ENCODE peak calls at places on chromosomes 6 and 20, in eight cellular contexts. One of them, this sample, is unnamed.

GRCh38 chr6:163773646-163774045 is 359.1 kb downstream of the QKI start:
- DNase-seq in naive thymus-derived CD8-positive, alpha-beta T cell: no peak
- DNase-seq in psoas muscle: no peak
- DNase-seq in stimulated activated CD8-positive, alpha-beta memory T cell treated with anti-CD3 and anti-CD28 coated beads, Interleukin-4, amount 100 ng/mL, for 4 hours: no peak
- DNase-seq in fibroblast of the aortic adventitia: no peak
- DNase-seq in effector CD4-positive, alpha-beta T cell: no peak
- DNase-seq in GM04504: no peak
- DNase-seq in AG08395: no peak
- DNase-seq in this sample: no peak

GRCh38 chr20:3980260-3981131 is 34.9 kb downstream of the RNF24 start:
- DNase-seq in naive thymus-derived CD8-positive, alpha-beta T cell: no peak
- DNase-seq in psoas muscle: peak
- DNase-seq in stimulated activated CD8-positive, alpha-beta memory T cell treated with anti-CD3 and anti-CD28 coated beads, Interleukin-4, amount 100 ng/mL, for 4 hours: no peak
- DNase-seq in fibroblast of the aortic adventitia: peak
- DNase-seq in effector CD4-positive, alpha-beta T cell: no peak
- DNase-seq in GM04504: peak
- DNase-seq in AG08395: peak
- DNase-seq in this sample: peak

GRCh38 chr6:113209315-113209714 is 647.8 kb upstream of the MARCKS start:
- DNase-seq in naive thymus-derived CD8-positive, alpha-beta T cell: no peak
- DNase-seq in psoas muscle: no peak
- DNase-seq in stimulated activated CD8-positive, alpha-beta memory T cell treated with anti-CD3 and anti-CD28 coated beads, Interleukin-4, amount 100 ng/mL, for 4 hours: no peak
- DNase-seq in fibroblast of the aortic adventitia: no peak
- DNase-seq in effector CD4-positive, alpha-beta T cell: no peak
- DNase-seq in GM04504: no peak
- DNase-seq in AG08395: no peak
- DNase-seq in this sample: no peak

GRCh38 chr6:118163609-118164008 is 256.5 kb downstream of the SLC35F1 start:
- DNase-seq in naive thymus-derived CD8-positive, alpha-beta T cell: no peak
- DNase-seq in psoas muscle: no peak
- DNase-seq in stimulated activated CD8-positive, alpha-beta memory T cell treated with anti-CD3 and anti-CD28 coated beads, Interleukin-4, amount 100 ng/mL, for 4 hours: no peak
- DNase-seq in fibroblast of the aortic adventitia: no peak
- DNase-seq in effector CD4-positive, alpha-beta T cell: no peak
- DNase-seq in GM04504: no peak
- DNase-seq in AG08395: no peak
- DNase-seq in this sample: no peak

GRCh38 chr20:47352332-47353223 is 3.9 kb downstream of the ZMYND8 start:
- DNase-seq in naive thymus-derived CD8-positive, alpha-beta T cell: no peak
- DNase-seq in psoas muscle: no peak
- DNase-seq in stimulated activated CD8-positive, alpha-beta memory T cell treated with anti-CD3 and anti-CD28 coated beads, Interleukin-4, amount 100 ng/mL, for 4 hours: no peak
- DNase-seq in fibroblast of the aortic adventitia: peak
- DNase-seq in effector CD4-positive, alpha-beta T cell: no peak
- DNase-seq in GM04504: no peak
- DNase-seq in AG08395: no peak
- DNase-seq in this sample: no peak

GRCh38 chr20:50333856-50334255 is 143.2 kb downstream of the CEBPB start:
- DNase-seq in naive thymus-derived CD8-positive, alpha-beta T cell: no peak
- DNase-seq in psoas muscle: no peak
- DNase-seq in stimulated activated CD8-positive, alpha-beta memory T cell treated with anti-CD3 and anti-CD28 coated beads, Interleukin-4, amount 100 ng/mL, for 4 hours: no peak
- DNase-seq in fibroblast of the aortic adventitia: peak
- DNase-seq in effector CD4-positive, alpha-beta T cell: no peak
- DNase-seq in GM04504: peak
- DNase-seq in AG08395: peak
- DNase-seq in this sample: no peak

GRCh38 chr6:7137335-7138106 is 29.8 kb downstream of the RREB1 start:
- DNase-seq in naive thymus-derived CD8-positive, alpha-beta T cell: peak
- DNase-seq in psoas muscle: peak
- DNase-seq in stimulated activated CD8-positive, alpha-beta memory T cell treated with anti-CD3 and anti-CD28 coated beads, Interleukin-4, amount 100 ng/mL, for 4 hours: no peak
- DNase-seq in fibroblast of the aortic adventitia: peak
- DNase-seq in effector CD4-positive, alpha-beta T cell: peak
- DNase-seq in GM04504: peak
- DNase-seq in AG08395: peak
- DNase-seq in this sample: peak

GRCh38 chr20:9628589-9628988 is 114.2 kb downstream of the LAMP5 start:
- DNase-seq in naive thymus-derived CD8-positive, alpha-beta T cell: no peak
- DNase-seq in psoas muscle: no peak
- DNase-seq in stimulated activated CD8-positive, alpha-beta memory T cell treated with anti-CD3 and anti-CD28 coated beads, Interleukin-4, amount 100 ng/mL, for 4 hours: no peak
- DNase-seq in fibroblast of the aortic adventitia: no peak
- DNase-seq in effector CD4-positive, alpha-beta T cell: no peak
- DNase-seq in GM04504: no peak
- DNase-seq in AG08395: no peak
- DNase-seq in this sample: no peak

GRCh38 chr6:45974596-45974995 is 41.1 kb downstream of the CLIC5 start:
- DNase-seq in naive thymus-derived CD8-positive, alpha-beta T cell: no peak
- DNase-seq in psoas muscle: no peak
- DNase-seq in stimulated activated CD8-positive, alpha-beta memory T cell treated with anti-CD3 and anti-CD28 coated beads, Interleukin-4, amount 100 ng/mL, for 4 hours: no peak
- DNase-seq in fibroblast of the aortic adventitia: no peak
- DNase-seq in effector CD4-positive, alpha-beta T cell: no peak
- DNase-seq in GM04504: no peak
- DNase-seq in AG08395: no peak
- DNase-seq in this sample: no peak

GRCh38 chr6:156309017-156309416 is 468.2 kb upstream of the ARID1B start:
- DNase-seq in naive thymus-derived CD8-positive, alpha-beta T cell: no peak
- DNase-seq in psoas muscle: no peak
- DNase-seq in stimulated activated CD8-positive, alpha-beta memory T cell treated with anti-CD3 and anti-CD28 coated beads, Interleukin-4, amount 100 ng/mL, for 4 hours: no peak
- DNase-seq in fibroblast of the aortic adventitia: no peak
- DNase-seq in effector CD4-positive, alpha-beta T cell: no peak
- DNase-seq in GM04504: no peak
- DNase-seq in AG08395: no peak
- DNase-seq in this sample: no peak

GRCh38 chr6:97275809-97276208 is 7.2 kb downstream of the MMS22L start:
- DNase-seq in naive thymus-derived CD8-positive, alpha-beta T cell: no peak
- DNase-seq in psoas muscle: no peak
- DNase-seq in stimulated activated CD8-positive, alpha-beta memory T cell treated with anti-CD3 and anti-CD28 coated beads, Interleukin-4, amount 100 ng/mL, for 4 hours: no peak
- DNase-seq in fibroblast of the aortic adventitia: no peak
- DNase-seq in effector CD4-positive, alpha-beta T cell: no peak
- DNase-seq in GM04504: no peak
- DNase-seq in AG08395: no peak
- DNase-seq in this sample: no peak

GRCh38 chr6:3296537-3297453 is 38.0 kb downstream of the PSMG4 start:
- DNase-seq in naive thymus-derived CD8-positive, alpha-beta T cell: no peak
- DNase-seq in psoas muscle: no peak
- DNase-seq in stimulated activated CD8-positive, alpha-beta memory T cell treated with anti-CD3 and anti-CD28 coated beads, Interleukin-4, amount 100 ng/mL, for 4 hours: no peak
- DNase-seq in fibroblast of the aortic adventitia: no peak
- DNase-seq in effector CD4-positive, alpha-beta T cell: no peak
- DNase-seq in GM04504: no peak
- DNase-seq in AG08395: no peak
- DNase-seq in this sample: no peak

GRCh38 chr20:48065833-48066232 is 280.6 kb upstream of the SULF2 start:
- DNase-seq in naive thymus-derived CD8-positive, alpha-beta T cell: no peak
- DNase-seq in psoas muscle: no peak
- DNase-seq in stimulated activated CD8-positive, alpha-beta memory T cell treated with anti-CD3 and anti-CD28 coated beads, Interleukin-4, amount 100 ng/mL, for 4 hours: no peak
- DNase-seq in fibroblast of the aortic adventitia: no peak
- DNase-seq in effector CD4-positive, alpha-beta T cell: no peak
- DNase-seq in GM04504: no peak
- DNase-seq in AG08395: no peak
- DNase-seq in this sample: no peak

GRCh38 chr6:75213732-75214131 is 7.9 kb upstream of the COL12A1 start:
- DNase-seq in naive thymus-derived CD8-positive, alpha-beta T cell: no peak
- DNase-seq in psoas muscle: no peak
- DNase-seq in stimulated activated CD8-positive, alpha-beta memory T cell treated with anti-CD3 and anti-CD28 coated beads, Interleukin-4, amount 100 ng/mL, for 4 hours: no peak
- DNase-seq in fibroblast of the aortic adventitia: no peak
- DNase-seq in effector CD4-positive, alpha-beta T cell: no peak
- DNase-seq in GM04504: no peak
- DNase-seq in AG08395: no peak
- DNase-seq in this sample: no peak

GRCh38 chr6:16150098-16150497 is 21.2 kb downstream of the MYLIP start:
- DNase-seq in naive thymus-derived CD8-positive, alpha-beta T cell: no peak
- DNase-seq in psoas muscle: no peak
- DNase-seq in stimulated activated CD8-positive, alpha-beta memory T cell treated with anti-CD3 and anti-CD28 coated beads, Interleukin-4, amount 100 ng/mL, for 4 hours: no peak
- DNase-seq in fibroblast of the aortic adventitia: no peak
- DNase-seq in effector CD4-positive, alpha-beta T cell: no peak
- DNase-seq in GM04504: no peak
- DNase-seq in AG08395: no peak
- DNase-seq in this sample: no peak

GRCh38 chr6:159969204-159969912 is 476 bp downstream of the IGF2R start:
- DNase-seq in naive thymus-derived CD8-positive, alpha-beta T cell: no peak
- DNase-seq in psoas muscle: peak
- DNase-seq in stimulated activated CD8-positive, alpha-beta memory T cell treated with anti-CD3 and anti-CD28 coated beads, Interleukin-4, amount 100 ng/mL, for 4 hours: no peak
- DNase-seq in fibroblast of the aortic adventitia: no peak
- DNase-seq in effector CD4-positive, alpha-beta T cell: no peak
- DNase-seq in GM04504: no peak
- DNase-seq in AG08395: peak
- DNase-seq in this sample: no peak

GRCh38 chr6:31805939-31806469 is 762 bp downstream of the LSM2 start:
- DNase-seq in naive thymus-derived CD8-positive, alpha-beta T cell: no peak
- DNase-seq in psoas muscle: no peak
- DNase-seq in stimulated activated CD8-positive, alpha-beta memory T cell treated with anti-CD3 and anti-CD28 coated beads, Interleukin-4, amount 100 ng/mL, for 4 hours: no peak
- DNase-seq in fibroblast of the aortic adventitia: no peak
- DNase-seq in effector CD4-positive, alpha-beta T cell: no peak
- DNase-seq in GM04504: no peak
- DNase-seq in AG08395: no peak
- DNase-seq in this sample: no peak

GRCh38 chr20:12113468-12114371 is 196.0 kb downstream of the BTBD3 start:
- DNase-seq in naive thymus-derived CD8-positive, alpha-beta T cell: no peak
- DNase-seq in psoas muscle: no peak
- DNase-seq in stimulated activated CD8-positive, alpha-beta memory T cell treated with anti-CD3 and anti-CD28 coated beads, Interleukin-4, amount 100 ng/mL, for 4 hours: no peak
- DNase-seq in fibroblast of the aortic adventitia: peak
- DNase-seq in effector CD4-positive, alpha-beta T cell: no peak
- DNase-seq in GM04504: peak
- DNase-seq in AG08395: peak
- DNase-seq in this sample: no peak

GRCh38 chr6:154752015-154752414 is 18.8 kb downstream of the SCAF8 start:
- DNase-seq in naive thymus-derived CD8-positive, alpha-beta T cell: no peak
- DNase-seq in psoas muscle: no peak
- DNase-seq in stimulated activated CD8-positive, alpha-beta memory T cell treated with anti-CD3 and anti-CD28 coated beads, Interleukin-4, amount 100 ng/mL, for 4 hours: no peak
- DNase-seq in fibroblast of the aortic adventitia: no peak
- DNase-seq in effector CD4-positive, alpha-beta T cell: no peak
- DNase-seq in GM04504: no peak
- DNase-seq in AG08395: no peak
- DNase-seq in this sample: no peak

GRCh38 chr6:72626126-72626525 is 4.3 kb downstream of the KCNQ5 start:
- DNase-seq in naive thymus-derived CD8-positive, alpha-beta T cell: no peak
- DNase-seq in psoas muscle: no peak
- DNase-seq in stimulated activated CD8-positive, alpha-beta memory T cell treated with anti-CD3 and anti-CD28 coated beads, Interleukin-4, amount 100 ng/mL, for 4 hours: no peak
- DNase-seq in fibroblast of the aortic adventitia: no peak
- DNase-seq in effector CD4-positive, alpha-beta T cell: no peak
- DNase-seq in GM04504: no peak
- DNase-seq in AG08395: no peak
- DNase-seq in this sample: no peak

GRCh38 chr6:99879431-99879830 is 114.6 kb downstream of the MCHR2 start:
- DNase-seq in naive thymus-derived CD8-positive, alpha-beta T cell: no peak
- DNase-seq in psoas muscle: no peak
- DNase-seq in stimulated activated CD8-positive, alpha-beta memory T cell treated with anti-CD3 and anti-CD28 coated beads, Interleukin-4, amount 100 ng/mL, for 4 hours: no peak
- DNase-seq in fibroblast of the aortic adventitia: no peak
- DNase-seq in effector CD4-positive, alpha-beta T cell: no peak
- DNase-seq in GM04504: no peak
- DNase-seq in AG08395: no peak
- DNase-seq in this sample: no peak

GRCh38 chr6:125804264-125804663 is 13.5 kb downstream of the NCOA7 start:
- DNase-seq in naive thymus-derived CD8-positive, alpha-beta T cell: no peak
- DNase-seq in psoas muscle: no peak
- DNase-seq in stimulated activated CD8-positive, alpha-beta memory T cell treated with anti-CD3 and anti-CD28 coated beads, Interleukin-4, amount 100 ng/mL, for 4 hours: no peak
- DNase-seq in fibroblast of the aortic adventitia: no peak
- DNase-seq in effector CD4-positive, alpha-beta T cell: no peak
- DNase-seq in GM04504: no peak
- DNase-seq in AG08395: no peak
- DNase-seq in this sample: peak

GRCh38 chr6:105363100-105363754 is 39.7 kb downstream of the PREP start:
- DNase-seq in naive thymus-derived CD8-positive, alpha-beta T cell: no peak
- DNase-seq in psoas muscle: no peak
- DNase-seq in stimulated activated CD8-positive, alpha-beta memory T cell treated with anti-CD3 and anti-CD28 coated beads, Interleukin-4, amount 100 ng/mL, for 4 hours: no peak
- DNase-seq in fibroblast of the aortic adventitia: peak
- DNase-seq in effector CD4-positive, alpha-beta T cell: no peak
- DNase-seq in GM04504: peak
- DNase-seq in AG08395: peak
- DNase-seq in this sample: no peak

GRCh38 chr6:12113190-12113578 is 101.1 kb downstream of the HIVEP1 start:
- DNase-seq in naive thymus-derived CD8-positive, alpha-beta T cell: no peak
- DNase-seq in psoas muscle: no peak
- DNase-seq in stimulated activated CD8-positive, alpha-beta memory T cell treated with anti-CD3 and anti-CD28 coated beads, Interleukin-4, amount 100 ng/mL, for 4 hours: no peak
- DNase-seq in fibroblast of the aortic adventitia: peak
- DNase-seq in effector CD4-positive, alpha-beta T cell: no peak
- DNase-seq in GM04504: no peak
- DNase-seq in AG08395: peak
- DNase-seq in this sample: no peak

GRCh38 chr6:164927288-164928040 is 381.9 kb downstream of the C6orf118 start:
- DNase-seq in naive thymus-derived CD8-positive, alpha-beta T cell: peak
- DNase-seq in psoas muscle: peak
- DNase-seq in stimulated activated CD8-positive, alpha-beta memory T cell treated with anti-CD3 and anti-CD28 coated beads, Interleukin-4, amount 100 ng/mL, for 4 hours: peak
- DNase-seq in fibroblast of the aortic adventitia: peak
- DNase-seq in effector CD4-positive, alpha-beta T cell: peak
- DNase-seq in GM04504: peak
- DNase-seq in AG08395: peak
- DNase-seq in this sample: peak

GRCh38 chr20:25295386-25296093 is 47.7 kb downstream of the PYGB start:
- DNase-seq in naive thymus-derived CD8-positive, alpha-beta T cell: no peak
- DNase-seq in psoas muscle: peak
- DNase-seq in stimulated activated CD8-positive, alpha-beta memory T cell treated with anti-CD3 and anti-CD28 coated beads, Interleukin-4, amount 100 ng/mL, for 4 hours: no peak
- DNase-seq in fibroblast of the aortic adventitia: no peak
- DNase-seq in effector CD4-positive, alpha-beta T cell: no peak
- DNase-seq in GM04504: no peak
- DNase-seq in AG08395: peak
- DNase-seq in this sample: no peak

GRCh38 chr6:108831104-108831503 is 17.1 kb upstream of the ARMC2 start:
- DNase-seq in naive thymus-derived CD8-positive, alpha-beta T cell: no peak
- DNase-seq in psoas muscle: no peak
- DNase-seq in stimulated activated CD8-positive, alpha-beta memory T cell treated with anti-CD3 and anti-CD28 coated beads, Interleukin-4, amount 100 ng/mL, for 4 hours: no peak
- DNase-seq in fibroblast of the aortic adventitia: peak
- DNase-seq in effector CD4-positive, alpha-beta T cell: no peak
- DNase-seq in GM04504: no peak
- DNase-seq in AG08395: peak
- DNase-seq in this sample: no peak

GRCh38 chr6:144897441-144897921 is 612.3 kb downstream of the UTRN start:
- DNase-seq in naive thymus-derived CD8-positive, alpha-beta T cell: no peak
- DNase-seq in psoas muscle: no peak
- DNase-seq in stimulated activated CD8-positive, alpha-beta memory T cell treated with anti-CD3 and anti-CD28 coated beads, Interleukin-4, amount 100 ng/mL, for 4 hours: no peak
- DNase-seq in fibroblast of the aortic adventitia: peak
- DNase-seq in effector CD4-positive, alpha-beta T cell: no peak
- DNase-seq in GM04504: peak
- DNase-seq in AG08395: peak
- DNase-seq in this sample: no peak

GRCh38 chr20:51092238-51092822 is 69.4 kb upstream of the KCNG1 start:
- DNase-seq in naive thymus-derived CD8-positive, alpha-beta T cell: no peak
- DNase-seq in psoas muscle: no peak
- DNase-seq in stimulated activated CD8-positive, alpha-beta memory T cell treated with anti-CD3 and anti-CD28 coated beads, Interleukin-4, amount 100 ng/mL, for 4 hours: no peak
- DNase-seq in fibroblast of the aortic adventitia: no peak
- DNase-seq in effector CD4-positive, alpha-beta T cell: no peak
- DNase-seq in GM04504: no peak
- DNase-seq in AG08395: no peak
- DNase-seq in this sample: no peak

GRCh38 chr6:16982827-16983226 is 119.0 kb upstream of the STMND1 start:
- DNase-seq in naive thymus-derived CD8-positive, alpha-beta T cell: no peak
- DNase-seq in psoas muscle: no peak
- DNase-seq in stimulated activated CD8-positive, alpha-beta memory T cell treated with anti-CD3 and anti-CD28 coated beads, Interleukin-4, amount 100 ng/mL, for 4 hours: no peak
- DNase-seq in fibroblast of the aortic adventitia: peak
- DNase-seq in effector CD4-positive, alpha-beta T cell: no peak
- DNase-seq in GM04504: peak
- DNase-seq in AG08395: peak
- DNase-seq in this sample: no peak

GRCh38 chr6:132179955-132180354 is 221.3 kb downstream of the MOXD1 start:
- DNase-seq in naive thymus-derived CD8-positive, alpha-beta T cell: no peak
- DNase-seq in psoas muscle: no peak
- DNase-seq in stimulated activated CD8-positive, alpha-beta memory T cell treated with anti-CD3 and anti-CD28 coated beads, Interleukin-4, amount 100 ng/mL, for 4 hours: no peak
- DNase-seq in fibroblast of the aortic adventitia: no peak
- DNase-seq in effector CD4-positive, alpha-beta T cell: no peak
- DNase-seq in GM04504: no peak
- DNase-seq in AG08395: no peak
- DNase-seq in this sample: no peak

GRCh38 chr6:2215342-2215741 is 30.1 kb downstream of the GMDS start:
- DNase-seq in naive thymus-derived CD8-positive, alpha-beta T cell: no peak
- DNase-seq in psoas muscle: no peak
- DNase-seq in stimulated activated CD8-positive, alpha-beta memory T cell treated with anti-CD3 and anti-CD28 coated beads, Interleukin-4, amount 100 ng/mL, for 4 hours: no peak
- DNase-seq in fibroblast of the aortic adventitia: no peak
- DNase-seq in effector CD4-positive, alpha-beta T cell: no peak
- DNase-seq in GM04504: no peak
- DNase-seq in AG08395: no peak
- DNase-seq in this sample: no peak

GRCh38 chr6:46419576-46420002 is 71.7 kb downstream of the RCAN2 start:
- DNase-seq in naive thymus-derived CD8-positive, alpha-beta T cell: no peak
- DNase-seq in psoas muscle: no peak
- DNase-seq in stimulated activated CD8-positive, alpha-beta memory T cell treated with anti-CD3 and anti-CD28 coated beads, Interleukin-4, amount 100 ng/mL, for 4 hours: no peak
- DNase-seq in fibroblast of the aortic adventitia: peak
- DNase-seq in effector CD4-positive, alpha-beta T cell: no peak
- DNase-seq in GM04504: peak
- DNase-seq in AG08395: peak
- DNase-seq in this sample: peak

GRCh38 chr20:39670987-39671386 is 708.8 kb downstream of the DHX35 start:
- DNase-seq in naive thymus-derived CD8-positive, alpha-beta T cell: no peak
- DNase-seq in psoas muscle: no peak
- DNase-seq in stimulated activated CD8-positive, alpha-beta memory T cell treated with anti-CD3 and anti-CD28 coated beads, Interleukin-4, amount 100 ng/mL, for 4 hours: no peak
- DNase-seq in fibroblast of the aortic adventitia: no peak
- DNase-seq in effector CD4-positive, alpha-beta T cell: no peak
- DNase-seq in GM04504: no peak
- DNase-seq in AG08395: no peak
- DNase-seq in this sample: no peak

This sample was measured in CD4-positive, alpha-beta memory T cell.